ENCODE peak calls at places on chromosome 18, in four cellular contexts. V, J, S and E are unnamed samples.

GRCh38 chr18:30682667-30683066 is 359.9 kb downstream of the DSC3 start:
- DNase-seq in V (no peak), J (no peak), S (no peak), E (no peak)

GRCh38 chr18:10142496-10143160 is 228.8 kb downstream of the VAPA start:
- DNase-seq in V (no peak), J (peak), S (no peak), E (no peak)

GRCh38 chr18:55343396-55344073 is 244.5 kb downstream of the TCF4 start:
- DNase-seq in V (no peak), J (peak), S (no peak), E (no peak)

GRCh38 chr18:64966667-64967066 is 784.1 kb upstream of the CDH7 start:
- DNase-seq in V (no peak), J (no peak), S (no peak), E (peak)

GRCh38 chr18:34493566-34494358 is 216.3 kb upstream of the DTNA start:
- DNase-seq in V (peak), J (no peak), S (peak), E (peak)

GRCh38 chr18:59075923-59076322 is 63.8 kb upstream of the SEC11C start:
- DNase-seq in V (no peak), J (no peak), S (no peak), E (no peak)

GRCh38 chr18:71008257-71008656 is 719.4 kb downstream of the SOCS6 start:
- DNase-seq in V (no peak), J (no peak), S (no peak), E (no peak)

GRCh38 chr18:2316082-2316481 is 255.2 kb downstream of the METTL4 start:
- DNase-seq in V (no peak), J (no peak), S (no peak), E (no peak)

GRCh38 chr18:62984656-62985315 is 269.4 kb downstream of the PHLPP1 start:
- DNase-seq in V (no peak), J (no peak), S (no peak), E (no peak)

GRCh38 chr18:36411745-36412168 is 114.2 kb downstream of the FHOD3 start:
- DNase-seq in V (peak), J (peak), S (no peak), E (peak)

GRCh38 chr18:22551536-22552151 is 133.9 kb upstream of the CTAGE1 start:
- DNase-seq in V (no peak), J (peak), S (no peak), E (no peak)

GRCh38 chr18:67023059-67023458 is 419.2 kb upstream of the CDH19 start:
- DNase-seq in V (no peak), J (no peak), S (no peak), E (no peak)

GRCh38 chr18:45652703-45653490 is 37.6 kb downstream of the SLC14A2 start:
- DNase-seq in V (no peak), J (peak), S (no peak), E (no peak)

GRCh38 chr18:28409811-28410210 is 232.9 kb upstream of the CDH2 start:
- DNase-seq in V (no peak), J (no peak), S (no peak), E (no peak)

GRCh38 chr18:50654658-50655550 is 95.0 kb downstream of the MAPK4 start:
- DNase-seq in V (no peak), J (no peak), S (no peak), E (no peak)

GRCh38 chr18:3689986-3690681 is 240.2 kb downstream of the TGIF1 start:
- DNase-seq in V (no peak), J (no peak), S (no peak), E (no peak)

GRCh38 chr18:25360301-25360899 is 8.4 kb upstream of the ZNF521 start:
- DNase-seq in V (no peak), J (no peak), S (no peak), E (no peak)

GRCh38 chr18:13584826-13585225 is 141.5 kb downstream of the FAM210A start:
- DNase-seq in V (no peak), J (no peak), S (no peak), E (no peak)

DNA sequence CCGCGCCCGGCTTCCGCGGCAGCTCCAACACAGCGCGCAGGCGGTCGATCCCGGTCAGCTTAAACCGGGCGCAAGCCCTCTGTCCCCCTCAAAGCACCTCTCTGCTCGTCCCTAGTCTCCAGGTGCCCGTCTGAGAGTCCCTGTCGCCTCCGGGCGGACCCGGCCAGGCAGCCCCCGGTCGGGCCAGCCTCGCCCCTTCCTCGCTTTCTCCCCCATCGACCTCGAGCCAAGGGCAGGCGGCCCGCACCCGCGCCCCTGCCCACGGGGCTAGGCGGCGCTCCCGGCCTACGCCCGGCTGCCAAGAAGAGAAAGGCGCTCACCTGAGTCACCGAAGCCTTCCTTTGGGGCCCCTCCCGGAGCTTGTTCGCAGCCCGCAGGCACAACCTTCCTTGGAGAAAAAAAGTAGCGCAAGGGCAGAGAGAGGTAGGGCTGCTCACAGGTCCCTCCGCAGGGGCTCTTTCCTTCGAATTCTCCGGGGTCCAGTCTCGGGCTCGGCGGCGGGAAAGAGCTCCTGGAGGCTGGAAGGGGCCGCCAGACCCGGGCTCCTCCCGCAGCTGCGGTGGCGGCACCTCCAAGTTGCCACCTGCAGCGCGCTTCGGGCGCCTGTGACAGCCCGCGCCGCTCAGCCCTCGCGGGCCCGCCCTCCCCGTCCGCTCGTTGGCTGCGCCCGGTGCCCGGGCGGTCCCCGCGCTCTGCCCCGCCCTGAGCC is 86.4 kb upstream of the EPB41L3 start:
- DNase-seq in V (peak), J (peak), S (peak), E (peak)
- TF ChIP-seq CTCF in V (no peak), J (no peak), S (no peak), E (no peak)

GRCh38 chr18:24023185-24023814 is 8.7 kb downstream of the TTC39C start:
- DNase-seq in V (peak), J (no peak), S (no peak), E (peak)
- TF ChIP-seq CTCF in V (peak), J (no peak), S (no peak), E (peak)

GRCh38 chr18:48422947-48423378 is 13.8 kb upstream of the ZBTB7C start:
- DNase-seq in V (no peak), J (no peak), S (no peak), E (peak)

GRCh38 chr18:48418409-48419267 is 9.5 kb upstream of the ZBTB7C start:
- DNase-seq in V (no peak), J (no peak), S (no peak), E (no peak)

GRCh38 chr18:48418000-48418399 is 8.8 kb upstream of the ZBTB7C start:
- DNase-seq in V (no peak), J (no peak), S (no peak), E (no peak)

DNA sequence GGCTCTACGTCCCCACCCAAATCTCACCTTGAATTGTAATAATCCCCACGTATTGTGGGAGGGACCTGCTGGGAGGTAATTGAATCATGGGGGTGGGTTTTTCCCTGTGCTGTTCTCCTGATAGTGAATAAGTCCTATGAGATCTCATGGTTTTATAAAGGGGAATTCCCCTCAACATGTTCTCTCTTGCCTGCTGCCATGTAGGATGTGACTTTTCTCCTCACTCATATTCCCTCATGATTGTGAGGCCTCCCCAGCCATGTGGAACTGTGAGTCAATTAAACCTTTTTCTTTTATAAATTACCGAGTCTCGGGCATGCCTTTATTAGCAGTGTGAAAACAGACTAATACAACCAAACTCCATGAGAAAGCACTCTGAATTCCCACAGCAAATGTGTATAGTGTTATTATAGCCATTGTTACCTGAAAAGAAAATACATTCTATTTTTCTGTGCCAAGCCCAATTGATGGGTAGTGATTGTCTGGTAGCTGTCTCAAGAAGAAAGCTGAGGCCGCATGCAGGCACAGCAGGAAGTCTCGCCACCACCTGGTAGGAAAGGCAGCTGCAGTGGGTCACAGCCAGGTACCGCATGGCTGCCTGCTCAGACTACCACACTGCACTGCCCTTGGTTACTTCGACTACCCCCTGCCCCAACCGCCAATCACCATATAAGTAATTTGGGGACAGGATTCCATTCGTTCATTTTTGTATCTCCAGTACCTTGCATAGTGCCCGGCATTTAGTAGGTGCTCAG is 10.3 kb upstream of the ZBTB7C start:
- DNase-seq in V (no peak), J (no peak), S (no peak), E (no peak)
- TF ChIP-seq CTCF in V (no peak), J (no peak), S (no peak), E (no peak)

GRCh38 chr18:77267957-77268356 is 18.3 kb downstream of the GALR1 start:
- DNase-seq in V (no peak), J (no peak), S (no peak), E (no peak)

GRCh38 chr18:77263471-77263774 is 13.8 kb downstream of the GALR1 start:
- DNase-seq in V (no peak), J (no peak), S (no peak), E (no peak)

GRCh38 chr18:77262655-77263470 is 13.2 kb downstream of the GALR1 start:
- DNase-seq in V (no peak), J (no peak), S (no peak), E (no peak)
- TF ChIP-seq CTCF in V (no peak), J (no peak), S (no peak), E (no peak)

GRCh38 chr18:24333116-24333515 is 64.5 kb downstream of the OSBPL1A start:
- DNase-seq in V (no peak), J (no peak), S (no peak), E (no peak)
- TF ChIP-seq CTCF in V (no peak), J (no peak), S (no peak), E (no peak)

GRCh38 chr18:72460210-72460680 is 83.9 kb downstream of the CBLN2 start:
- DNase-seq in V (no peak), J (peak), S (no peak), E (no peak)
- TF ChIP-seq CTCF in V (no peak), J (no peak), S (no peak), E (no peak)

GRCh38 chr18:77141401-77142118 is 9.0 kb upstream of the MBP start:
- DNase-seq in V (no peak), J (no peak), S (no peak), E (no peak)
- TF ChIP-seq CTCF in V (peak), J (peak), S (no peak), E (no peak)

DNA sequence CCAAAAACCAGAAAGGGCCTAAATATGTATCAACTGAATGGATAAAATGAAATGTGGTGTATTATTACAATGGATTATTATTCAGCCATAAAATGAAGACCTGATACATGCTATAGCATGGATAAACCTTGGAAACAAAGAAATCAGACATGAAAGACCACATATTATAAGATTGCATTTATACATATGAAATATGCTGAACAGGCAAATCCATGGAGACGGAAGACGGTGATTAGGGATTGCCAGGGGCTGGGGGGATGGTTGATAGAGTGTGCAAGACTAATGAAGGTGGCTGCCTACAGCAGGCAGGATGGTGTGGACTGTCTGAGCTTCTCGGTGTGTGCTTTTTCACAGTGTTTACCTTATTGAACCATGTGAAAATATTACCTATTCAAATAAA is 11.4 kb upstream of the AFG3L2 start:
- DNase-seq in V (no peak), J (no peak), S (no peak), E (no peak)
- TF ChIP-seq CTCF in V (no peak), J (no peak), S (no peak), E (no peak)

GRCh38 chr18:72878561-72878960 is 10.8 kb upstream of the NETO1 start:
- DNase-seq in V (no peak), J (no peak), S (no peak), E (no peak)

GRCh38 chr18:72878143-72878542 is 10.4 kb upstream of the NETO1 start:
- DNase-seq in V (no peak), J (no peak), S (no peak), E (no peak)
- TF ChIP-seq CTCF in V (no peak), J (no peak), S (no peak), E (no peak)